ENCODE peak calls at places on chromosomes 16 and 17, in six cellular contexts. R is H9; Z is A549; M is CD4-positive, alpha-beta memory T cell; D is tibial artery; U is CD8-positive, alpha-beta T cell. V is an unnamed sample.

GRCh38 chr16:14289692-14290340 is 218.7 kb downstream of the MRTFB start:
- DNase-seq in M (peak), D (no peak), R (peak), Z (peak), U (no peak), V (no peak)

GRCh38 chr17:57143341-57143740 is 58.3 kb downstream of the AKAP1 start:
- DNase-seq in M (no peak), R (no peak), D (no peak), Z (no peak), U (no peak), V (no peak)

GRCh38 chr17:79866791-79867190 is 27.6 kb upstream of the CBX4 start:
- DNase-seq in D (no peak), M (no peak), U (no peak), Z (no peak), R (no peak), V (no peak)

GRCh38 chr17:61496957-61497653 is 44.9 kb downstream of the TBX4 start:
- DNase-seq in U (no peak), Z (no peak), D (no peak), M (no peak), R (no peak), V (no peak)

GRCh38 chr17:50681260-50682200 is 26.2 kb downstream of the ANKRD40 start:
- DNase-seq in Z (peak), U (no peak), M (no peak), D (peak), R (no peak), V (peak)

GRCh38 chr16:24839347-24839972 is 6.3 kb upstream of the SLC5A11 start:
- DNase-seq in M (no peak), R (no peak), U (no peak), D (no peak), Z (no peak), V (no peak)

GRCh38 chr16:85354623-85355514 is 242.6 kb upstream of the CIBAR2 start:
- DNase-seq in Z (no peak), D (no peak), U (no peak), R (no peak), M (no peak), V (peak)

GRCh38 chr17:7932949-7933348 is 943 bp downstream of the CNTROB start:
- DNase-seq in D (peak), R (peak), U (no peak), M (peak), Z (peak), V (no peak)

GRCh38 chr16:69848635-69849545 is 86.8 kb downstream of the WWP2 start:
- DNase-seq in U (no peak), M (no peak), D (peak), R (no peak), Z (no peak), V (no peak)

GRCh38 chr17:27356091-27356705 is 62.3 kb downstream of the WSB1 start:
- DNase-seq in Z (no peak), U (no peak), D (no peak), R (no peak), M (no peak), V (no peak)

GRCh38 chr16:27980919-27981670 is 82.4 kb downstream of the GSG1L start:
- DNase-seq in M (no peak), D (peak), R (no peak), U (no peak), Z (no peak), V (no peak)

GRCh38 chr16:54244061-54244886 is 42.3 kb downstream of the IRX3 start:
- DNase-seq in M (no peak), U (no peak), Z (no peak), D (no peak), R (no peak), V (no peak)

GRCh38 chr17:31798205-31798724 is 60.8 kb downstream of the COPRS start:
- DNase-seq in U (no peak), M (no peak), R (no peak), D (no peak), Z (no peak), V (no peak)

GRCh38 chr16:11224096-11224893 is 31.7 kb downstream of the SOCS1 start:
- DNase-seq in R (peak), Z (no peak), M (peak), U (peak), D (peak), V (no peak)

GRCh38 chr17:18191071-18191667 is 7.5 kb downstream of the ALKBH5 start:
- DNase-seq in D (no peak), M (no peak), Z (no peak), U (no peak), R (no peak), V (no peak)

GRCh38 chr17:32660496-32660895 is 173.7 kb downstream of the CDK5R1 start:
- DNase-seq in D (no peak), M (no peak), R (no peak), U (no peak), Z (no peak), V (no peak)

GRCh38 chr16:4261557-4262172 is 11.2 kb downstream of the TFAP4 start:
- DNase-seq in U (peak), D (no peak), M (peak), Z (peak), R (peak), V (no peak)

GRCh38 chr17:37824534-37825485 is 80.0 kb upstream of the HNF1B start:
- DNase-seq in M (no peak), Z (peak), U (no peak), R (peak), D (no peak), V (no peak)

GRCh38 chr16:84475643-84476240 is 28.7 kb downstream of the MEAK7 start:
- DNase-seq in R (no peak), D (no peak), U (no peak), Z (no peak), M (no peak), V (no peak)

GRCh38 chr17:65783845-65784334 is 222.4 kb upstream of the AXIN2 start:
- DNase-seq in Z (peak), M (no peak), D (no peak), U (no peak), R (no peak), V (no peak)

GRCh38 chr17:67422887-67423286 is 45.8 kb downstream of the PITPNC1 start:
- DNase-seq in Z (peak), M (no peak), U (no peak), R (no peak), D (no peak), V (no peak)

GRCh38 chr16:78100162-78100467 is 661 bp downstream of the WWOX start:
- DNase-seq in U (no peak), M (no peak), Z (peak), D (no peak), R (no peak), V (no peak)
- H3K27ac ChIP-seq in U (peak), M (peak), Z (peak), D (peak), R (no peak), V (no peak)

GRCh38 chr17:12445331-12445730 is 220.4 kb upstream of the MYOCD start:
- DNase-seq in Z (no peak), D (no peak), R (no peak), M (no peak), U (no peak), V (no peak)
- H3K27ac ChIP-seq in Z (no peak), D (no peak), R (no peak), M (no peak), U (no peak), V (no peak)

GRCh38 chr17:76643553-76644148 is at the start of gene ST6GALNAC1:
- DNase-seq in Z (peak), R (no peak), M (peak), U (no peak), D (no peak), V (no peak)
- H3K27ac ChIP-seq in Z (peak), R (no peak), M (peak), U (no peak), D (no peak), V (peak)

DNA sequence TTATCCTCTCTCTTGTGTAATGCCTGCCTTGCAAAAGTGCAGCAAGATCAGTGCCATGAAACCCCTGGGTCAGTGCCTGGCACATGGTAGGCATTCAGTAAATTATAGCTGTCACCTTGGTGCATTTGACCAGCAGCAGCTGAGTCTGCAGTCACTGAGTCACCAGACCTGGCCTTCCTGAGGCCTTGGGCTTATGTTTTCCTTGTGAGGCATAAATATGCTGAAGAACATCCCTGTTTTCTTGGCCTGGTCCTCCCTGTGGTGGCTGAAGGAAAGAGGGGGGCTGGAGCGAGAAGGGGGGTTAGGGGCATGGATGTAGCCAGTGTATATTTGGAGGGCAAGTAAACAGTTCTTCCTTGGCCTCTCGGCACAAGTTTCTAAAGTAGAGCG is 26.4 kb downstream of the EPN2 start:
- DNase-seq in R (no peak), Z (no peak), U (no peak), M (no peak), D (peak), V (no peak)
- H3K27ac ChIP-seq in R (no peak), Z (no peak), U (no peak), M (no peak), D (peak), V (peak)

GRCh38 chr16:15671530-15672117 is 21.6 kb downstream of the NDE1 start:
- DNase-seq in Z (no peak), R (no peak), U (no peak), M (no peak), D (no peak), V (no peak)

GRCh38 chr16:15672514-15673167 is 22.6 kb downstream of the NDE1 start:
- DNase-seq in R (no peak), Z (peak), D (peak), M (peak), U (peak), V (peak)

GRCh38 chr16:15674571-15674970 is 24.5 kb downstream of the NDE1 start:
- DNase-seq in M (no peak), R (no peak), Z (no peak), U (no peak), D (no peak), V (no peak)

GRCh38 chr16:15677447-15677846 is 27.4 kb downstream of the NDE1 start:
- DNase-seq in M (no peak), D (no peak), U (no peak), R (no peak), Z (no peak), V (no peak)

GRCh38 chr16:15676506-15676905 is 26.5 kb downstream of the NDE1 start:
- DNase-seq in M (no peak), U (no peak), R (no peak), D (no peak), Z (no peak), V (no peak)
- H3K27ac ChIP-seq in M (peak), U (no peak), R (no peak), D (no peak), Z (no peak), V (peak)

DNA sequence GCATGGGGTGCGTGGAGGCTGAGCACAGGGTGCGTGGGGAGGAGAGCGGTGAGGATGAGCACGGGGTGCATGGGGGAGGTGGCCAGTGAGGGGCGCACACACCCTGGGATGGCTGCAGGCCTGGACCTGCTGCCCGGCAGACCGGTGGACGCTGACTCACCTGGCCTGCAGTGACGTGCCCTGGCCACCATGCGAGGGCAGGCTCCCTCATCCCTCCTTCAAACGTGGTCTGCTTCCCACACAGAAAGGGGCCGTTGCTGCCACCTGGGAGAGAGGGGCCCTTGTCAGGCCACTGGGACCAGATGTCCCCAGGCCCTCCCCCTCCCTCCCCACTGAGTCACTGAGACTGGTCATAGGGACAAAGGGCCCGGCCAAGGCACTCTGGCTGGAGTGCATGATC is 20.1 kb upstream of the APRT start:
- DNase-seq in D (no peak), M (no peak), Z (no peak), U (no peak), R (no peak), V (no peak)
- H3K27ac ChIP-seq in D (no peak), M (no peak), Z (no peak), U (no peak), R (no peak), V (no peak)

DNA sequence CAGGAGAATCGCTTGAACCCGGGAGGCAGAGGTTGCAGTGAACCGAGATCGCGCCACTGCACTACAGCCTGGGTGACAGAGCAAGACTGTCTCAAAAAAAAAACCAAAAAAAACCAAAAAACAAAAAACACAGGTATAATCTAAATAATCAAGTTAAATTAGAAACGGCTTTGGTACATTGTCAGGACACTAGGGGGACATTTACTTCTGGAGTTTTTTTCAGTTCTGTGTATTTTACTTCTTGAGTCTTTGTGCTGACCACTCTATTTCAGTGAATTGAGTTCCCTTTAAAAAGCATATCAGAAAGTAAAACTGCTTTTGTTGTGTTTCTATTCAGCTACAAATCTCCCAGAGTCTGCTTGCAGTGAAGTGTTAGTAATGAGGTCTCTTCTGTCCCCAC is 36.3 kb downstream of the DHRS7B start:
- DNase-seq in M (no peak), D (no peak), Z (no peak), R (no peak), U (no peak), V (no peak)
- H3K27ac ChIP-seq in M (no peak), D (peak), Z (no peak), R (no peak), U (no peak), V (no peak)

GRCh38 chr17:47240806-47241205 is 12.8 kb upstream of the ITGB3 start:
- DNase-seq in D (no peak), M (no peak), U (no peak), Z (no peak), R (no peak), V (no peak)
- H3K27ac ChIP-seq in D (peak), M (no peak), U (no peak), Z (peak), R (no peak), V (no peak)

DNA sequence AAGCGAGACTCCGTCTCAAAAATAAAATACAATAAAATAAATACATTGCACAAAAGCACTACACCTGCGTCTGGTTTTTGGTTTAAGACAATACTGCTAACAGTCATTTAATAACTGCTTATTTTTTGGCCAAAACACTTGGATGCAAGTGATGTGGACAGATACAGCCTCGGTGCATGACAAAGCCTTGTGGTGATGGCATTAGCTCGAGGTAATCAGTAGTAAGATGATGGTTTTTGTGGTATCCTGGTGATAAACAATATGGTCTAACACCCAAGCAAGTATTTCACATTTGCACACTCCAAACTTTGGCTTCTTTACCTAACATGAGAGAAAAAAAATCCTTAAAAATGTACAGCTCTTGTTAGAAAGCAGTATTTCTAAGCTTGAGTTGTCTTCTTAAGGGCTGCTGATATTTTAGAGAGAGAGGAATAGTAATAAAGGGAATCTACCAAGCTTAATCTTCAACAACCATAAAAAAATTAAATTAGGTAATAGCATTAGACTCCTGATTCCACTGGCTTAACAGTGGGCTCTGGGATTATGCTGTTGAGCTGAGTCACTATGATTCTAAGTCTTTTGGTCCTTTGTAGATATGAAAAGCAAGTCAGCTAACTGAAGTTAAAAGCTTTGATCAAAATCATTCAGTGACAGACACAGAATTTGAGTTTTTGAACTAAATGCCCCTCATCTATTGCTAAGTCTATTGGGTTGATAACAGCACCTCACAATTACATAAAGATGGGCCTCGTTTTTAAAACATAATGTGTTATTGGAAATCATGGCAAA is 111.0 kb downstream of the VPS53 start:
- DNase-seq in M (no peak), U (no peak), D (no peak), R (no peak), Z (no peak), V (no peak)
- H3K27ac ChIP-seq in M (no peak), U (no peak), D (no peak), R (no peak), Z (no peak), V (no peak)

GRCh38 chr16:77300232-77300631 is 101.0 kb downstream of the SYCE1L start:
- DNase-seq in Z (peak), R (no peak), M (no peak), U (no peak), D (no peak), V (no peak)

GRCh38 chr16:77299395-77299794 is 100.2 kb downstream of the SYCE1L start:
- DNase-seq in U (no peak), M (no peak), D (no peak), R (no peak), Z (no peak), V (no peak)

GRCh38 chr16:77295896-77296295 is 96.7 kb downstream of the SYCE1L start:
- DNase-seq in D (no peak), M (no peak), R (no peak), U (no peak), Z (peak), V (no peak)

GRCh38 chr16:77297996-77298637 is 98.9 kb downstream of the SYCE1L start:
- DNase-seq in Z (peak), M (no peak), U (no peak), D (no peak), R (no peak), V (no peak)

GRCh38 chr16:77298638-77299360 is 99.6 kb downstream of the SYCE1L start:
- DNase-seq in D (no peak), Z (peak), M (no peak), R (no peak), U (no peak), V (no peak)
- H3K27ac ChIP-seq in D (no peak), Z (peak), M (no peak), R (no peak), U (no peak), V (no peak)

V was measured in caudate nucleus.